ENCODE peak calls at places on chromosomes 7 and 10, in six cellular contexts. G is gastrocnemius medialis; E is right lobe of liver; P is central memory CD8-positive, alpha-beta T cell; W is fibroblast of the conjunctiva; N is activated CD4-positive, alpha-beta T cell treated with anti-CD3 and anti-CD28 coated beads for 4 hours. H is an unnamed sample.

GRCh38 chr7:99139031-99139430 is 4.9 kb downstream of the SMURF1 start:
- DNase-seq in G (no peak), E (no peak), P (no peak), W (no peak), N (no peak), H (no peak)

GRCh38 chr7:55552320-55553086 is 19.8 kb downstream of the VOPP1 start:
- DNase-seq in G (peak; percentile 66), E (no peak), P (no peak), W (peak; percentile 43), N (no peak), H (peak; percentile 49)

GRCh38 chr7:16345979-16346958 is 75.1 kb downstream of the CRPPA start:
- DNase-seq in G (no peak), E (no peak), P (no peak), W (no peak), N (no peak), H (peak; percentile 39)

GRCh38 chr10:106819490-106819889 is 345.0 kb downstream of the SORCS1 start:
- DNase-seq in G (no peak), E (no peak), P (no peak), W (no peak), N (no peak), H (no peak)

GRCh38 chr7:125423444-125424155 is 494.0 kb upstream of the POT1 start:
- DNase-seq in G (no peak), E (no peak), P (no peak), W (peak; percentile 1), N (no peak), H (peak; percentile 46)

GRCh38 chr10:70169661-70170364 is 501 bp downstream of the SAR1A start:
- DNase-seq in G (no peak), E (no peak), P (no peak), W (no peak), N (no peak), H (no peak)

GRCh38 chr7:2738110-2738509 is 50.1 kb downstream of the AMZ1 start:
- DNase-seq in G (peak; percentile 17), E (no peak), P (no peak), W (no peak), N (no peak), H (no peak)

GRCh38 chr10:70551971-70552422 is 50.5 kb downstream of the PRF1 start:
- DNase-seq in G (no peak), E (no peak), P (no peak), W (peak; percentile 76), N (no peak), H (peak; percentile 86)

GRCh38 chr7:3267928-3268690 is 32.9 kb upstream of the SDK1 start:
- DNase-seq in G (no peak), E (no peak), P (no peak), W (peak; percentile 92), N (no peak), H (peak; percentile 89)

GRCh38 chr7:69545175-69545574 is 53.1 kb upstream of the AUTS2 start:
- DNase-seq in G (no peak), E (no peak), P (no peak), W (no peak), N (no peak), H (no peak)

GRCh38 chr10:6176691-6177231 is 26.0 kb upstream of the PFKFB3 start:
- DNase-seq in G (peak; percentile 65), E (no peak), P (no peak), W (no peak), N (no peak), H (no peak)

GRCh38 chr7:132207211-132207610 is 369.1 kb downstream of the PLXNA4 start:
- DNase-seq in G (no peak), E (no peak), P (no peak), W (no peak), N (no peak), H (no peak)

GRCh38 chr10:11822031-11822756 is 962 bp upstream of the PROSER2 start:
- DNase-seq in G (no peak), E (no peak), P (no peak), W (no peak), N (no peak), H (no peak)

GRCh38 chr10:4383683-4384082 is 442.3 kb upstream of the AKR1E2 start:
- DNase-seq in G (no peak), E (no peak), P (no peak), W (peak; percentile 36), N (no peak), H (no peak)

GRCh38 chr10:21929070-21929469 is 74.5 kb downstream of the DNAJC1 start:
- DNase-seq in G (no peak), E (no peak), P (no peak), W (no peak), N (no peak), H (no peak)

GRCh38 chr7:2510909-2511768 is 8.4 kb upstream of the LFNG start:
- DNase-seq in G (no peak), E (no peak), P (peak; percentile 42), W (no peak), N (peak; percentile 54), H (no peak)

GRCh38 chr7:84941936-84942335 is 244.9 kb downstream of the SEMA3D start:
- DNase-seq in G (no peak), E (no peak), P (no peak), W (no peak), N (no peak), H (no peak)

GRCh38 chr10:116733566-116733965 is 8.8 kb downstream of the HSPA12A start:
- DNase-seq in G (no peak), E (no peak), P (no peak), W (no peak), N (no peak), H (no peak)

GRCh38 chr10:32788359-32788758 is 169.7 kb downstream of the ITGB1 start:
- DNase-seq in G (no peak), E (peak; percentile 93), P (no peak), W (no peak), N (no peak), H (no peak)

GRCh38 chr10:60536529-60537114 is 146.9 kb upstream of the ANK3 start:
- DNase-seq in G (no peak), E (no peak), P (no peak), W (no peak), N (peak; percentile 22), H (peak; percentile 52)